ENCODE peak calls at places on chromosomes 4 and X, in ten cellular contexts. M, D, F, X, Y, U, T, N, L and G are unnamed samples.

GRCh38 chr4:156972370-156972980 is 876 bp upstream of the PDGFC start:
- DNase-seq in N (no peak), D (no peak), L (peak), T (no peak), Y (no peak), U (no peak), X (no peak), M (peak), F (peak), G (no peak)

GRCh38 chr4:10074767-10075105 is 41.9 kb downstream of the WDR1 start:
- DNase-seq in D (no peak), M (peak), T (peak), Y (no peak), N (peak), F (peak), X (no peak), L (peak), U (peak), G (peak)

GRCh38 chr4:105715692-105716278 is 7.2 kb downstream of the GSTCD start:
- DNase-seq in X (no peak), M (peak), T (peak), Y (no peak), N (no peak), F (peak), D (no peak), U (peak), L (no peak), G (peak)

GRCh38 chrX:117840645-117841044 is 276.0 kb downstream of the KLHL13 start:
- DNase-seq in X (no peak), T (no peak), L (no peak), M (no peak), F (no peak), U (no peak), D (no peak), Y (no peak), N (no peak), G (peak)

GRCh38 chr4:108900018-108900417 is 137.2 kb upstream of the ETNPPL start:
- DNase-seq in L (no peak), M (no peak), T (no peak), X (no peak), N (no peak), Y (no peak), D (no peak), U (no peak), F (no peak), G (no peak)

GRCh38 chr4:140568507-140569306 is at the start of gene UCP1:
- DNase-seq in Y (no peak), M (peak), F (peak), X (peak), N (peak), U (no peak), L (peak), T (no peak), D (peak), G (no peak)

GRCh38 chr4:71241467-71242401 is 97.1 kb upstream of the SLC4A4 start:
- DNase-seq in X (no peak), T (no peak), N (peak), D (no peak), F (peak), M (no peak), Y (no peak), L (no peak), U (no peak), G (no peak)

GRCh38 chr4:189414021-189414420 is 526.7 kb upstream of the FRG1 start:
- DNase-seq in L (no peak), M (no peak), Y (no peak), U (no peak), F (no peak), T (no peak), D (no peak), N (no peak), X (no peak), G (no peak)

GRCh38 chrX:40152706-40153334 is 55.1 kb upstream of the BCOR start:
- DNase-seq in L (peak), M (no peak), X (peak), U (no peak), N (peak), Y (peak), D (peak), F (no peak), T (no peak), G (no peak)

GRCh38 chr4:32929738-32930688 is 2209.8 kb downstream of the PCDH7 start:
- DNase-seq in T (no peak), M (peak), X (no peak), F (no peak), Y (no peak), D (no peak), L (no peak), N (no peak), U (no peak), G (no peak)

DNA sequence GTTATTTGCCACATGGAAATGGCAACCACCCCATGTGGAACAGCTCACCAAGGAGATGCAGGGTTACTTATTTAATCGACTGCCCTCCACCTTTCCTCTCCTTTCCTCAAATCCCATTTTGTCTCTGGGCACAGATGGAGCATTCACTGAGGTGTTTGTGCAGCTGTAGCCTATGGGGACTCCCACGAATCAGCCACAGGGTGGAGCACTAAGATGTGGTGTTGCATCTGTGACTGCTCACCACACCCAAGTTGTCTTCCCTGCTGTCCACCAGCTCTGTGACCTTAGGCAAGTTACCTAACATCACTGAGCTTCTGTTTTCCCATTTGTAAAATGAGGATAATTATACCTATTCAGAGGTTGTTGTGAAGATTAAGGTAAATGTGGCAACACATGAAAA is 252.4 kb upstream of the CPEB2 start:
- DNase-seq in U (peak), M (peak), D (peak), X (no peak), F (peak), N (peak), T (no peak), Y (no peak), L (peak), G (peak)
- TF ChIP-seq CTCF in U (peak), M (peak), D (peak), X (no peak), F (peak), N (peak), T (peak), Y (peak), L (peak), G (peak)

DNA sequence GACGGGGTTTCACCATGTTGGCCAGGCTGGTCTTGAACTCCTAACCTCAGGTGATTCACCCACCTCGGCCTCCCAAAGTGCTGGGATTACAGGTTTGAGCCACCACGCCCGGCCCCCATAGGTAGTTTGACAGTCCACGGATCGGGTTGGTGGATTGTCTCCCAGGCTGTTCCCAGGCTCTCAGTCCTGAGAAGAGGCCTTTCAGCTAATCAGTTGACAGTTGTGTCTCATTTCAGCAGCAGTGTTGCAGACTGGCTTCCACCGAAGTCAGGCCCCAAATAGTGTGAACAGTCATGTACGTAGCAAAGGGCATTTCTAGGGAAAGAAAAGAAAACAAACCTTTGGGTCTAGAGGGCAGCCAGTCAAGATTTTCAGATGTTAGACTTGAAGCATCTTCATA is 102.4 kb upstream of the TLR3 start:
- DNase-seq in F (no peak), U (no peak), D (no peak), N (no peak), T (no peak), Y (no peak), X (no peak), M (peak), L (no peak), G (no peak)
- H3K4me3 ChIP-seq in F (no peak), U (no peak), D (no peak), N (no peak), T (no peak), Y (no peak), X (no peak), M (no peak), L (no peak), G (no peak)

DNA sequence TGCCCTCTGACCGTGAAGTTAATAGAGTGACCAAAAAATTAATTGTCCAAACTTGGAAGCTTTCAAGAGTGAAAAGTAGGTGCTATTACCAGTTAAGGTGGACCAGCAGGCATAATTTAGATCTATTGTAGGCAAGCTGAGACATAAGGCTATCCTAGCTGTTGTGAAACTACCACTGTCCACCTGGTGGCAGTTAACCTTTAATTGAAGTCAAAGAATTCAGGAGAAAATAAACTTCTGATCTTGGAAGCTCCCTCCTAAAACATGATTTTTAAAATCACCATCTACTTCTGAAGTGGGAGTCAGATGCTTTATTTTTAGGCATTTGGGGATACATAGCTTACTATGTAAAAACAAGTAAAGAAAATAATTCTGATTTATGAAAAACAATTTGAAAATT is 636.3 kb upstream of the HTR2C start:
- DNase-seq in X (no peak), Y (no peak), U (no peak), D (no peak), L (no peak), T (no peak), M (no peak), F (no peak), N (no peak), G (no peak)
- TF ChIP-seq CTCF in X (no peak), Y (no peak), U (no peak), D (no peak), L (no peak), T (no peak), M (no peak), F (no peak), N (no peak), G (no peak)

DNA sequence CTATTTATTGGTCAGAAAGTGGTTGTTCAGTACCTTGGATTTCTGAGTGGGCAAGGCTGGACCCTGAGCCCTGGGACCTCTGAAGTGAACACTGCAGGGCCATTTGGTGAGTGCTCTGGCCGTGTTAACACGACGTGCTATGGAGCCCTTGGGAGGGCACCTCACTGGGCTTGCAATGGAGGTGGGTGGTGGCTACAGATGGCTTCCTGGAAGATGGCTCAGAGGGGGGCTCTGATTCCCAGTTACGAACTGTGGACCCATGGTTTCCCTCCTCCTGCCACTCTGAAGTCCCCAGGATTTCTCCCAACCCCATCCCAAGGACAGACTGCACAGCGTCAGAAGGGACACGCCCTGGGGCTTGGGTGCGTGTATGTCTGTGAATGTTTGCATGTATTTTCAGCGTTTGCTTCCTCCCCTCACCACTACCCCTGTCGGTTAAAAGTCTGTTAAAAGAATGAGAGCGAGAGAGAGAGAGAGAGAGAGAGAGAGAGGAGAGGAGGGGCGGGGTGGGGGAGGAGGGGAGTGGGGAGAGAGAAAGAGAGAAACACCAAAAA is 3.7 kb upstream of the RHOH start:
- DNase-seq in L (no peak), F (no peak), Y (no peak), X (no peak), N (no peak), T (no peak), D (no peak), M (no peak), U (no peak), G (peak)
- H3K4me3 ChIP-seq in L (no peak), F (no peak), Y (no peak), X (no peak), N (no peak), T (no peak), D (no peak), M (no peak), U (no peak), G (peak)